ENCODE peak calls at places on chromosome 13, in nine cellular contexts. U is SK-N-SH, N is endothelial cell of umbilical vein, E is GM12878, F is A549, H is HepG2, D is H1, A is K562, V is HCT116. R is an unnamed sample.

GRCh38 chr13:33785384-33785783 is 32.6 kb upstream of the RFC3 start:
- DNase-seq in H (no peak), E (no peak), D (no peak), U (no peak), F (no peak), N (no peak), A (no peak), V (no peak), R (peak; percentile 11)

GRCh38 chr13:80082396-80083096 is 258.4 kb downstream of the SPRY2 start:
- DNase-seq in V (no peak), U (no peak), F (no peak), N (peak; percentile 16), E (no peak), D (no peak), H (no peak), A (no peak), R (no peak)

GRCh38 chr13:33347866-33348265 is 62.3 kb upstream of the STARD13 start:
- DNase-seq in H (no peak), F (no peak), N (no peak), V (no peak), E (no peak), A (no peak), U (no peak), D (no peak), R (no peak)

GRCh38 chr13:57326532-57326931 is 159.5 kb downstream of the PRR20E start:
- DNase-seq in D (no peak), A (no peak), N (no peak), E (no peak), U (no peak), F (no peak), H (no peak), V (no peak), R (no peak)

GRCh38 chr13:23629566-23630272 is 59.5 kb downstream of the TNFRSF19 start:
- DNase-seq in F (no peak), H (peak; percentile 93), U (no peak), D (no peak), A (no peak), N (no peak), E (no peak), V (no peak), R (no peak)

GRCh38 chr13:90867336-90867683 is 480.2 kb upstream of the MIR17HG start:
- DNase-seq in E (peak; percentile 24), N (peak; percentile 36), D (peak; percentile 80), U (peak; percentile 37), F (peak; percentile 75), V (peak; percentile 33), A (peak; percentile 58), H (peak; percentile 75), R (peak; percentile 79)

GRCh38 chr13:23828866-23829265 is 60.3 kb downstream of the MIPEP start:
- DNase-seq in E (no peak), H (no peak), U (no peak), F (no peak), N (no peak), D (no peak), V (no peak), A (no peak), R (no peak)

GRCh38 chr13:20182231-20182846 is 10.4 kb downstream of the GJB2 start:
- DNase-seq in D (no peak), F (peak; percentile 71), U (peak; percentile 84), V (peak; percentile 57), E (peak; percentile 35), N (peak; percentile 68), H (peak; percentile 63), A (peak; percentile 51), R (peak; percentile 88)

GRCh38 chr13:70895599-70895998 is 787.3 kb upstream of the KLHL1 start:
- DNase-seq in V (no peak), D (no peak), E (no peak), U (no peak), A (no peak), N (no peak), F (no peak), H (peak; percentile 65), R (no peak)

GRCh38 chr13:26247608-26248007 is 6.3 kb upstream of the CDK8 start:
- DNase-seq in A (peak; percentile 34), H (no peak), N (no peak), E (no peak), D (no peak), F (no peak), U (no peak), V (no peak), R (no peak)

GRCh38 chr13:105446197-105446596 is 1089.3 kb downstream of the EFNB2 start:
- DNase-seq in A (no peak), E (no peak), D (no peak), H (no peak), U (no peak), V (no peak), F (peak; percentile 9), N (no peak), R (no peak)

GRCh38 chr13:105441406-105441805 is 1094.1 kb downstream of the EFNB2 start:
- DNase-seq in A (no peak), U (no peak), E (no peak), N (peak; percentile 65), H (no peak), F (peak; percentile 26), D (no peak), V (no peak), R (no peak)

GRCh38 chr13:105442040-105442439 is 1093.4 kb downstream of the EFNB2 start:
- DNase-seq in U (no peak), A (no peak), F (no peak), E (no peak), V (no peak), D (no peak), H (no peak), N (no peak), R (no peak)

GRCh38 chr13:105445793-105446192 is 1089.7 kb downstream of the EFNB2 start:
- DNase-seq in U (no peak), H (no peak), A (no peak), D (no peak), F (no peak), N (no peak), E (no peak), V (no peak), R (no peak)

DNA sequence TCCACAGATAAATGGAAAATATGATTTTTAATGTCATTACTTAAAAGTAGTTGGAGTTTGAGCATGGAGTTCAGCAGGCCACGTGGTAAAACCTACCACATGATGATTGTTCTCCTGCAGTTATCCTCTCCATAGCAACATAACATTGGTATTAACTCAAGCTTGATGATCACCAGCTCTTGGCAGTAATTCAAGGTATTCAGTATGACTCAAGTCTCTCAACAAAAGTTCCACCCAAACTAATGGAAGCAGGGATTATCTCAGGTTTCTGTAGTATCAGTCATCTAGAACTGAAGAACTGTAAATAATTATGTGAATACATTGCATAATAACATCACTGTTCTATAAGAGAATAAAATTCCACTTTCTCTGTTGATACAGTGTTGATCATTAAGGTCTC is 1092.5 kb downstream of the EFNB2 start:
- DNase-seq in N (peak; percentile 93), E (no peak), A (no peak), U (no peak), V (peak; percentile 87), D (no peak), F (peak; percentile 87), H (no peak), R (no peak)
- TF ChIP-seq MAX in N (peak; percentile 92), E (no peak), A (no peak), U (peak; percentile 75), V (peak; percentile 42), D (no peak), F (peak; percentile 34), H (no peak), R (no peak)

GRCh38 chr13:65600702-65601101 is 1629.4 kb downstream of the PCDH9 start:
- DNase-seq in V (no peak), E (no peak), F (peak; percentile 1), H (no peak), N (no peak), A (no peak), U (no peak), D (no peak), R (no peak)

GRCh38 chr13:65603160-65603559 is 1627.0 kb downstream of the PCDH9 start:
- DNase-seq in E (no peak), H (no peak), F (no peak), A (no peak), D (no peak), U (no peak), V (no peak), N (no peak), R (no peak)

GRCh38 chr13:65606622-65607021 is 1623.5 kb downstream of the PCDH9 start:
- DNase-seq in U (no peak), D (no peak), V (no peak), E (no peak), H (no peak), F (no peak), N (no peak), A (no peak), R (no peak)

DNA sequence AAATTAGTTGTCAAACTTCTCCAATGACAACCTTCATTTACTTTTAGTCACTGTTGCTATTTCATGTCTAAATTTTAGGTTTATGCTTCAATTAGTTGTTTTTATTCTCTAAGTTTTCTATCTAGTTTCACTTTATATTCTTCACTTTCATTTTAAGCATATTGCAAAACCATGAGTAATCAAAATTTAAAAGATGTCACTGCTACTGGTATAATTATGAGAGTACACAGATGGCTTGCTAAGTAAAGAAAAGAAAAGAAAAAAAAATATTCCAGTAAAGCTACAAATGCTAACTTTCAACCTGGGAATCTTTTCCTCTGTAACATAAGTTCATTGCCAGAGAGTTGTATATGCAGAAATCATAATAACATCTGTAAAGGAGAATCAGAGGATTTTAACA is 1624.8 kb downstream of the PCDH9 start:
- DNase-seq in H (no peak), U (no peak), E (no peak), V (no peak), D (no peak), F (no peak), A (no peak), N (no peak), R (no peak)
- H3K4me3 ChIP-seq in H (no peak overlapping the region), U (no peak overlapping the region), E (no peak overlapping the region), V (no peak overlapping the region), D (no peak overlapping the region), F (no peak overlapping the region), A (no peak overlapping the region), N (no peak overlapping the region), R (no peak overlapping the region)

GRCh38 chr13:52026246-52026626 is 1.7 kb downstream of the UTP14C start:
- DNase-seq in A (no peak), E (no peak), U (no peak), H (peak; percentile 35), V (no peak), N (no peak), F (no peak), D (peak; percentile 47), R (peak; percentile 41)
- TF ChIP-seq CTCF in A (no peak), E (peak; percentile 23), U (no peak), H (peak; percentile 57), V (no peak), N (no peak), F (no peak), D (peak; percentile 26), R (peak; percentile 21)

GRCh38 chr13:59846845-59847620 is 316.7 kb downstream of the DIAPH3 start:
- DNase-seq in U (no peak), V (no peak), A (no peak), D (no peak), H (no peak), E (no peak), F (no peak), N (no peak), R (no peak)

GRCh38 chr13:59843040-59843439 is 320.7 kb downstream of the DIAPH3 start:
- DNase-seq in H (peak; percentile 59), F (no peak), E (no peak), N (peak; percentile 8), U (no peak), A (no peak), V (no peak), D (no peak), R (no peak)

GRCh38 chr13:59837101-59837500 is 326.6 kb downstream of the DIAPH3 start:
- DNase-seq in E (no peak), N (no peak), D (no peak), F (no peak), A (no peak), H (no peak), U (no peak), V (no peak), R (no peak)

GRCh38 chr13:59842507-59842906 is 321.2 kb downstream of the DIAPH3 start:
- DNase-seq in U (no peak), E (no peak), H (no peak), N (peak; percentile 17), V (no peak), F (no peak), A (no peak), D (no peak), R (no peak)
- TF ChIP-seq MAX in U (no peak), E (no peak), H (no peak), N (no peak), V (no peak), F (no peak), A (no peak), D (no peak), R (no peak)